ENCODE peak calls at places on chromosomes 16 and 17, in five cellular contexts. Y, B, K, A and J are unnamed samples.

GRCh38 chr16:50183316-50183715 is 30.2 kb downstream of the TENT4B start:
- DNase-seq in Y (no peak), B (no peak), K (no peak), A (peak; percentile 86), J (no peak)

GRCh38 chr17:81615401-81615930 is 21.4 kb downstream of the NPLOC4 start:
- DNase-seq in Y (no peak), B (no peak), K (no peak), A (no peak), J (no peak)

GRCh38 chr17:51461578-51462004 is 201.2 kb downstream of the UTP18 start:
- DNase-seq in Y (peak; percentile 79), B (peak; percentile 39), K (peak; percentile 84), A (peak; percentile 80), J (peak; percentile 74)

GRCh38 chr16:58459344-58460218 is 40.4 kb upstream of the NDRG4 start:
- DNase-seq in Y (no peak), B (no peak), K (no peak), A (peak; percentile 34), J (peak; percentile 30)

GRCh38 chr16:85310868-85311585 is 198.8 kb upstream of the CIBAR2 start:
- DNase-seq in Y (no peak), B (no peak), K (no peak), A (no peak), J (no peak)

GRCh38 chr16:58158137-58158536 is 29.0 kb upstream of the CFAP20 start:
- DNase-seq in Y (no peak), B (no peak), K (no peak), A (no peak), J (no peak)

GRCh38 chr16:62225675-62226074 is 189.4 kb upstream of the CDH8 start:
- DNase-seq in Y (peak; percentile 93), B (peak; percentile 46), K (peak; percentile 96), A (peak; percentile 3), J (peak; percentile 94)

GRCh38 chr17:19320876-19321275 is 41.6 kb downstream of the B9D1 start:
- DNase-seq in Y (no peak), B (no peak), K (no peak), A (no peak), J (no peak)

GRCh38 chr16:25587783-25588182 is 104.0 kb upstream of the HS3ST4 start:
- DNase-seq in Y (no peak), B (no peak), K (no peak), A (no peak), J (no peak)

GRCh38 chr16:85253127-85253941 is 141.1 kb upstream of the CIBAR2 start:
- DNase-seq in Y (peak; percentile 62), B (no peak), K (peak; percentile 52), A (peak; percentile 46), J (peak; percentile 53)

GRCh38 chr17:13140750-13141149 is 122.9 kb upstream of the ELAC2 start:
- DNase-seq in Y (no peak), B (no peak), K (peak; percentile 88), A (peak; percentile 13), J (no peak)

GRCh38 chr17:20008242-20009051 is 712 bp upstream of the SPECC1 start:
- DNase-seq in Y (peak; percentile 43), B (peak; percentile 13), K (peak; percentile 53), A (no peak), J (no peak)

GRCh38 chr17:65381160-65381559 is 180.3 kb downstream of the AXIN2 start:
- DNase-seq in Y (no peak), B (no peak), K (no peak), A (no peak), J (no peak)

GRCh38 chr17:4664230-4664629 is 22.8 kb upstream of the ALOX15 start:
- DNase-seq in Y (no peak), B (no peak), K (no peak), A (no peak), J (no peak)

GRCh38 chr17:78645421-78646295 is 68.5 kb upstream of the DNAH17 start:
- DNase-seq in Y (peak; percentile 52), B (peak; percentile 46), K (no peak), A (peak; percentile 72), J (no peak)

GRCh38 chr16:86714166-86714565 is 135.8 kb downstream of the FOXL1 start:
- DNase-seq in Y (no peak), B (no peak), K (peak; percentile 43), A (no peak), J (no peak)

GRCh38 chr16:14095883-14096551 is 24.9 kb downstream of the MRTFB start:
- DNase-seq in Y (no peak), B (no peak), K (peak; percentile 45), A (no peak), J (no peak)

GRCh38 chr16:77062878-77063566 is 128.0 kb upstream of the MON1B start:
- DNase-seq in Y (peak; percentile 21), B (no peak), K (no peak), A (no peak), J (no peak)

GRCh38 chr17:17713839-17714238 is 32.6 kb downstream of the RAI1 start:
- DNase-seq in Y (peak; percentile 87), B (no peak), K (no peak), A (peak; percentile 56), J (no peak)

GRCh38 chr16:49856741-49857330 is 924 bp upstream of the ZNF423 start:
- DNase-seq in Y (peak; percentile 85), B (peak; percentile 32), K (peak; percentile 91), A (peak; percentile 90), J (peak; percentile 39)

GRCh38 chr16:27464663-27465482 is 62.9 kb downstream of the IL21R start:
- DNase-seq in Y (no peak), B (no peak), K (no peak), A (no peak), J (no peak)

GRCh38 chr17:63349478-63350000 is 96.6 kb downstream of the CYB561 start:
- DNase-seq in Y (no peak), B (no peak), K (no peak), A (peak; percentile 36), J (no peak)

GRCh38 chr16:1305823-1306222 is 3.6 kb upstream of the UBE2I start:
- DNase-seq in Y (no peak), B (no peak), K (no peak), A (no peak), J (no peak)

GRCh38 chr16:23359092-23359760 is 57.1 kb downstream of the SCNN1B start:
- DNase-seq in Y (no peak), B (no peak), K (no peak), A (no peak), J (no peak)

GRCh38 chr16:2340564-2341455 is at the start of gene ABCA3:
- DNase-seq in Y (peak; percentile 94), B (peak; percentile 99), K (peak; percentile 95), A (peak; percentile 94), J (peak; percentile 98)

GRCh38 chr16:15950167-15950854 is 895 bp downstream of the ABCC1 start:
- DNase-seq in Y (peak; percentile 65), B (no peak), K (peak; percentile 61), A (peak; percentile 66), J (peak; percentile 70)

GRCh38 chr17:31758646-31759045 is 100.4 kb downstream of the COPRS start:
- DNase-seq in Y (no peak), B (no peak), K (no peak), A (no peak), J (no peak)

GRCh38 chr16:1047123-1047522 is 25.4 kb upstream of the SSTR5 start:
- DNase-seq in Y (no peak), B (no peak), K (no peak), A (no peak), J (no peak)

GRCh38 chr16:1049113-1049975 is 23.2 kb upstream of the SSTR5 start:
- DNase-seq in Y (no peak), B (no peak), K (no peak), A (no peak), J (no peak)

GRCh38 chr16:67445441-67445912 is 14.6 kb downstream of the HSD11B2 start:
- DNase-seq in Y (no peak), B (no peak), K (no peak), A (no peak), J (no peak)

GRCh38 chr16:19842758-19843157 is 41.9 kb downstream of the GPRC5B start:
- DNase-seq in Y (no peak), B (no peak), K (peak; percentile 47), A (no peak), J (peak; percentile 35)

GRCh38 chr17:73824321-73824720 is 180.1 kb upstream of the SDK2 start:
- DNase-seq in Y (no peak), B (peak; percentile 74), K (no peak), A (no peak), J (no peak)